ENCODE peak calls at places on chromosome 22, in five cellular contexts. One of them, this sample, is unnamed.

GRCh38 chr22:37245740-37246139 is 1.7 kb upstream of the RAC2 start:
- DNase-seq in ELF-1: no peak
- DNase-seq in hippocampal formation: no peak
- DNase-seq in mucosa of gallbladder: no peak
- DNase-seq in GM19239: no peak
- DNase-seq in this sample: no peak

GRCh38 chr22:50341977-50342650 is 1.0 kb upstream of the PPP6R2 start:
- DNase-seq in GM19239: peak; percentile 67
- DNase-seq in mucosa of gallbladder: peak; percentile 91
- DNase-seq in ELF-1: peak; percentile 96
- DNase-seq in hippocampal formation: peak; percentile 80
- DNase-seq in this sample: peak; percentile 91

GRCh38 chr22:35051034-35051535 is 14.9 kb upstream of the ISX start:
- DNase-seq in hippocampal formation: no peak
- DNase-seq in mucosa of gallbladder: no peak
- DNase-seq in ELF-1: no peak
- DNase-seq in GM19239: no peak
- DNase-seq in this sample: no peak

GRCh38 chr22:41621911-41622179 is 750 bp downstream of the XRCC6 start:
- DNase-seq in GM19239: no peak
- DNase-seq in ELF-1: no peak
- DNase-seq in hippocampal formation: no peak
- DNase-seq in mucosa of gallbladder: no peak
- DNase-seq in this sample: no peak

GRCh38 chr22:19959587-19960490 is 18.2 kb upstream of the TXNRD2 start:
- DNase-seq in mucosa of gallbladder: no peak
- DNase-seq in ELF-1: no peak
- DNase-seq in GM19239: no peak
- DNase-seq in hippocampal formation: no peak
- DNase-seq in this sample: no peak

GRCh38 chr22:44155115-44155514 is 25.6 kb upstream of the PARVG start:
- DNase-seq in GM19239: no peak
- DNase-seq in mucosa of gallbladder: no peak
- DNase-seq in hippocampal formation: no peak
- DNase-seq in ELF-1: no peak
- DNase-seq in this sample: no peak

GRCh38 chr22:45268167-45268957 is 16.4 kb upstream of the UPK3A start:
- DNase-seq in ELF-1: peak; percentile 65
- DNase-seq in GM19239: no peak
- DNase-seq in hippocampal formation: no peak
- DNase-seq in mucosa of gallbladder: no peak
- DNase-seq in this sample: no peak

GRCh38 chr22:39994046-39994565 is 648 bp upstream of the FAM83F start:
- DNase-seq in mucosa of gallbladder: no peak
- DNase-seq in GM19239: no peak
- DNase-seq in ELF-1: no peak
- DNase-seq in hippocampal formation: no peak
- DNase-seq in this sample: no peak

GRCh38 chr22:38428714-38429113 is 26.3 kb downstream of the KCNJ4 start:
- DNase-seq in GM19239: no peak
- DNase-seq in ELF-1: no peak
- DNase-seq in hippocampal formation: no peak
- DNase-seq in mucosa of gallbladder: no peak
- DNase-seq in this sample: no peak

GRCh38 chr22:35479359-35479758 is 61.3 kb upstream of the RASD2 start:
- DNase-seq in hippocampal formation: no peak
- DNase-seq in ELF-1: no peak
- DNase-seq in GM19239: no peak
- DNase-seq in mucosa of gallbladder: no peak
- DNase-seq in this sample: no peak

GRCh38 chr22:50082961-50083461 is 2.2 kb downstream of the MLC1 start:
- DNase-seq in mucosa of gallbladder: no peak
- DNase-seq in ELF-1: peak; percentile 51
- DNase-seq in GM19239: no peak
- DNase-seq in hippocampal formation: no peak
- DNase-seq in this sample: no peak

GRCh38 chr22:18048441-18048898 is 24.1 kb upstream of the MICAL3 start:
- DNase-seq in ELF-1: peak; percentile 66
- DNase-seq in GM19239: no peak
- DNase-seq in mucosa of gallbladder: peak; percentile 60
- DNase-seq in hippocampal formation: no peak
- DNase-seq in this sample: no peak

GRCh38 chr22:33299245-33299956 is 241.2 kb upstream of the SYN3 start:
- DNase-seq in GM19239: peak; percentile 65
- DNase-seq in hippocampal formation: no peak
- DNase-seq in ELF-1: no peak
- DNase-seq in mucosa of gallbladder: no peak
- DNase-seq in this sample: no peak

This sample was measured in ureter.